ENCODE peak calls at places on chromosomes 1 and 21, in seven cellular contexts. H, K, O, P, S, M and Z are unnamed samples.

GRCh38 chr1:178023181-178023618 is 53.3 kb upstream of the SEC16B start:
- DNase-seq in H (no peak), K (no peak), O (no peak), P (no peak), S (no peak), M (no peak), Z (peak)

GRCh38 chr1:84749427-84749826 is 59.2 kb upstream of the SSX2IP start:
- DNase-seq in H (no peak), K (no peak), O (no peak), P (no peak), S (no peak), M (no peak), Z (no peak)

GRCh38 chr1:33036526-33037503 is at the start of gene AK2:
- DNase-seq in H (peak), K (peak), O (peak), P (peak), S (peak), M (peak), Z (peak)

GRCh38 chr1:207459008-207459407 is 4.9 kb downstream of the CR2 start:
- DNase-seq in H (no peak), K (no peak), O (no peak), P (no peak), S (no peak), M (no peak), Z (no peak)

GRCh38 chr1:207027221-207027777 is 5.3 kb downstream of the C1orf116 start:
- DNase-seq in H (peak), K (no peak), O (peak), P (no peak), S (no peak), M (no peak), Z (no peak)

GRCh38 chr1:63624911-63625310 is 31.7 kb downstream of the PGM1 start:
- DNase-seq in H (no peak), K (no peak), O (no peak), P (no peak), S (no peak), M (no peak), Z (no peak)

GRCh38 chr1:155063550-155064108 is at the start of gene EFNA4:
- DNase-seq in H (peak), K (peak), O (peak), P (peak), S (peak), M (no peak), Z (peak)

GRCh38 chr1:47317841-47318240 is 3.9 kb upstream of the STIL start:
- DNase-seq in H (no peak), K (no peak), O (no peak), P (no peak), S (no peak), M (no peak), Z (no peak)

GRCh38 chr1:20160034-20160433 is 20.9 kb downstream of the PLA2G2F start:
- DNase-seq in H (peak), K (no peak), O (no peak), P (no peak), S (no peak), M (no peak), Z (peak)

DNA sequence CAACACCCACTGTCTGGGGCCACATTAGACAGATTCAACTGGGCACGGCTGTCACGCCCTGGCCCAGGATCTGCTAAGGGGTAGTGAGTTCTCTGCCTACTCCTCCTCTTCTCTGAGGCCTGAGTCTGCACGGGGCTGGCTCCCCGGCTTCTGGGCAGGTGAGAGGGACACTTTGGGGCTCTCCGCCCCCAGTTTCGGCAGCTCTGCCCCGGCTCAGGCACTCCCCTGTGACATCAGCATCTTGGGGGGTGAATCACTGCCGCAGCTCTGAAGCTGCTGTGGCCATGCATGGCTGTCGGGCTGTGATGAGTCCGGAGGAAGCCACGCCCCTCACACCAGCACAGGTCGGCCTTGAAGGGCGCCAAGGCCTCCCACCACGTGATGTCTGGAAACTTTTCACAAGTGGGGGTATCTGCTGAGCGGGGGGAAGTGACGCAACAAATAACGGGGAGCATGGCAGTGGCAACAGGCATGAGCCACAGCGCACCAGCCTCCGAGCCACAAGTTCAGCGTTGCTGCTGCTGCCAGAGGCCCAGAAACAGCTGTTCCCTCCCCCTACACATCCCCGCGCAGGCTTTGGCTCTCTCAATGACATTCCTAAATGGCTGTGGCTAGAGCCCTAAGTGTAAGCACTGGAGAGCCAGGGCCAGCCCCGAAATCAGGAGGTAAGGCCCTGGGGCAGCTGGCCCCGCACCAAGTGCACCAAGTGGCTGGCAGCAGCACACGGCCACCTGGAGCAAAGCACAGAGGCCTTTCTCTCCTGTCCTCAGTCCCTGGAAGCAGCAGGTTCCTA is 26.3 kb downstream of the ZBTB17 start:
- DNase-seq in H (peak), K (peak), O (peak), P (peak), S (peak), M (peak), Z (peak)
- TF ChIP-seq POLR2A in H (no peak), K (no peak), O (no peak), P (no peak), S (peak), M (peak), Z (no peak)

GRCh38 chr1:240046000-240046399 is 45.7 kb upstream of the FMN2 start:
- DNase-seq in H (no peak), K (no peak), O (no peak), P (no peak), S (no peak), M (no peak), Z (no peak)

GRCh38 chr1:240044620-240045019 is 47.1 kb upstream of the FMN2 start:
- DNase-seq in H (no peak), K (no peak), O (no peak), P (no peak), S (no peak), M (no peak), Z (no peak)
- H3K4me3 ChIP-seq in H (no peak), K (no peak), O (no peak), P (no peak), S (no peak), M (no peak), Z (no peak)

GRCh38 chr1:15883326-15883725 is 35.8 kb downstream of the SPEN start:
- DNase-seq in H (no peak), K (no peak), O (no peak), P (peak), S (no peak), M (no peak), Z (no peak)
- TF ChIP-seq MAX in H (no peak), K (no peak), O (no peak), P (no peak), S (no peak), M (no peak), Z (no peak)

DNA sequence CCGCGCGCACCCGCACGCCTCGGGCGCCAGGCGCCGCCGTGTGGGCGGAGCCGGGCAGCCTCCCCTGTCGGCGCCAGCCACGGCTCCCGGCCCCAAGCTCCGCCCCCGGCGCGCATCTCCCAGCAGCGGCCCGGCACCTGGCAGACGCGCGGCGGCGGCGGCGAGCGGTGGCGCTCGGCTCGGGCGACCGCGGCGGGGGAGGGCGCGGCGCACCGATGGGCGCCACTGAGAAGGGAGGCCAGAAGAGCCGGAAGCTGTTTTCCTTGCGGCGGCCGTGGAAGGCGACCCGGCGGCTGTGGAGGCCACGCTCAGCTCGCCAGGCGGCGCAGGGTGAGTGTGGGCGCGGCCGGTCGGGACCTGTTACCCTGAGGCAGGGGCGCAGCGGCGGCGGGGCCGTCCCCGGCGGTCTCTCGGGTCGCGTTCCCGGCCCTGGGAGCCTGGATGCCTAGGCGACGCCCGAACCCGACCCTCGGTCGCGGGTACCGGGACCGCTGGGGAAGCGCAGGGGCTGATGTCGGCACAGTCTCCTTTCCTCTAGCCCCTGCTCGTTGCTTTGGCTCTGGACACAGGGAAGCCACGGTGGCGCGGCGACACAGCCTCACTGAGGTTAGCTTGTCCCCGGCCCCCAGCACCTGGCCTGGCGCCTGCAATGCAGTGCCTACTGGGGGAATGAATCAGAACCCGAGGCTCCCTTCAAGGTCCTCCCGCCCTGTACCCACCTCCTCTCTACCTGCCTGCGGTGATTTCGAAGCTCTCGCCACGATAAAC is 54.8 kb upstream of the DNAJC6 start:
- DNase-seq in H (peak), K (peak), O (peak), P (peak), S (peak), M (no peak), Z (peak)
- TF ChIP-seq POLR2A in H (peak), K (peak), O (peak), P (no peak), S (no peak), M (peak), Z (peak)

DNA sequence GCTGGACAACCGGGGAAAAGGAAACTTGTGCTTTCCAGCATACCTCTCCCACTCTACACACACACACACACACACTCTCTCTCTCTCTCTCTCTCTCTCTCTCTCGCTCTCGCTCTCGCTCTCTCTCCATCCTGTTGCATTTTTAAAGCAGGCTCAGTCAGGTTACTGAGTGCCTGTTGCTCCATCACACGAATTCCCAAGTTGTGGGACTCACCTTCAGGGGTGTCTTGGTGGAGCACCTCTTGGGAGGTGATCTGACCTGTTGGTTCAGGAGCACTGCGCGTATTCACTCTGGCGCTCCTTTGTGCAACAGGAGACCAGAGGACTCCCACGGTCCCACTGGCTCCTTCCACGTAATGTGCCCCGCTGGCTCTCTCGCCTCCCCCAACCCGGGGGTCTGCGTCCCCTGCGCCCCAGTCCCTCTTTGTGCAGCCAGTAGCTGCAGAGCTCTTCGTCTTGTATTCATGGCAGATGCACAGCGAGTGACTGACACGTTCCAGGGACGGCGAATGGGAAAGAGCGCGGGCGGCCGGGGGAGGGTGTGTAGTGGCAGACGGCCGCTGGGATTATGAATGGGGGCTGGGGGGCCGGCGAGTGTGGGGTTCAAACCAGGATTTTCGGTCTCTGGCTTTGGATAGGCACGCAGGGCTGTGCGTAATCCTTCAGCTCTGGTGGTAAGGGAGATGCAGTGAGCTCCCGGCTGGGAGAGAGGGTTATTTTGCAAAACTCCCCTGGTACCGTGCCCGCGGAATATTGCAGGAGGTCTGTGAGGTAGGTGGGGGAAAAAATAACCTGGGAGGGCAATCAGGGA is 630 bp upstream of the PDE4B start:
- DNase-seq in H (no peak), K (peak), O (no peak), P (no peak), S (no peak), M (no peak), Z (no peak)
- H3K4me3 ChIP-seq in H (no peak), K (peak), O (peak), P (peak), S (no peak), M (no peak), Z (no peak)

GRCh38 chr21:33058468-33059318 is 11.2 kb upstream of the OLIG1 start:
- DNase-seq in H (no peak), K (no peak), O (no peak), P (no peak), S (no peak), M (no peak), Z (peak)
- TF ChIP-seq MAX in H (no peak), K (no peak), O (no peak), P (no peak), S (no peak), M (no peak), Z (no peak)

GRCh38 chr1:192976576-192976975 is 82.6 kb downstream of the UCHL5 start:
- DNase-seq in H (no peak), K (no peak), O (no peak), P (no peak), S (no peak), M (no peak), Z (no peak)
- TF ChIP-seq POLR2A in H (no peak), K (no peak), O (no peak), P (no peak), S (no peak), M (no peak), Z (no peak)